ENCODE peak calls at places on chromosomes 16 and 17, in nine cellular contexts. P is transverse colon, V is A549, S is colonic mucosa, T is GM13977, N is cardiac fibroblast, D is adrenal gland, O is stomach, L is MCF 10A. M is an unnamed sample.

GRCh38 chr17:1004769-1005295 is 7.9 kb downstream of the TIMM22 start:
- DNase-seq in D (no peak), O (peak), N (no peak), L (no peak), V (no peak), T (no peak), P (no peak), S (peak), M (no peak)

GRCh38 chr17:55768946-55769624 is 18.2 kb downstream of the PCTP start:
- DNase-seq in P (no peak), S (no peak), L (no peak), D (no peak), O (no peak), V (no peak), N (no peak), T (no peak), M (no peak)

GRCh38 chr17:43534909-43535308 is 11.2 kb downstream of the ETV4 start:
- DNase-seq in O (no peak), V (no peak), D (no peak), P (no peak), N (no peak), L (no peak), T (no peak), S (no peak), M (no peak)

GRCh38 chr17:32142857-32143524 is 689 bp downstream of the RHOT1 start:
- DNase-seq in S (peak), P (peak), L (peak), N (peak), T (peak), O (peak), V (peak), D (peak), M (peak)

GRCh38 chr16:85767569-85767968 is 16.7 kb upstream of the C16orf74 start:
- DNase-seq in V (peak), T (no peak), P (no peak), O (no peak), S (no peak), D (no peak), L (peak), N (peak), M (no peak)

GRCh38 chr16:81730090-81731051 is 48.7 kb upstream of the PLCG2 start:
- DNase-seq in S (peak), T (peak), O (peak), P (peak), V (peak), L (peak), D (peak), N (peak), M (peak)

GRCh38 chr16:27824006-27824405 is 239.5 kb downstream of the GSG1L start:
- DNase-seq in V (no peak), L (no peak), D (no peak), O (no peak), T (no peak), P (no peak), S (no peak), N (no peak), M (peak)

GRCh38 chr17:72370819-72371218 is 250.0 kb downstream of the SOX9 start:
- DNase-seq in N (peak), O (no peak), S (no peak), P (no peak), V (peak), D (no peak), L (peak), T (no peak), M (no peak)

GRCh38 chr17:27578718-27579085 is 52.3 kb upstream of the LGALS9 start:
- DNase-seq in P (no peak), S (no peak), O (no peak), D (no peak), L (peak), T (peak), N (peak), V (no peak), M (no peak)

GRCh38 chr16:81587626-81588160 is 143.1 kb downstream of the CMIP start:
- DNase-seq in T (no peak), S (no peak), O (no peak), V (no peak), N (no peak), D (no peak), P (no peak), L (no peak), M (no peak)

GRCh38 chr16:50265260-50265659 is 1.1 kb upstream of the ADCY7 start:
- DNase-seq in N (no peak), T (no peak), P (peak), D (no peak), S (peak), L (peak), O (peak), V (peak), M (peak)

GRCh38 chr17:12990041-12990808 is 27.6 kb downstream of the ELAC2 start:
- DNase-seq in V (no peak), O (peak), N (peak), L (no peak), S (no peak), T (no peak), D (no peak), P (no peak), M (no peak)

GRCh38 chr16:21986692-21987246 is 14.1 kb downstream of the PDZD9 start:
- DNase-seq in P (no peak), N (no peak), V (no peak), O (no peak), L (no peak), D (no peak), T (no peak), S (no peak), M (no peak)

GRCh38 chr16:88407807-88408206 is 25.0 kb downstream of the ZNF469 start:
- DNase-seq in T (no peak), O (no peak), V (no peak), D (no peak), S (no peak), N (no peak), P (no peak), L (no peak), M (no peak)

GRCh38 chr17:77476920-77477805 is 336.4 kb downstream of the SEC14L1 start:
- DNase-seq in P (peak), S (peak), T (no peak), O (peak), D (peak), L (peak), N (peak), V (no peak), M (peak)

GRCh38 chr17:61366715-61367413 is 32.8 kb upstream of the TBX2 start:
- DNase-seq in P (no peak), D (no peak), O (peak), S (no peak), N (no peak), L (no peak), T (no peak), V (no peak), M (no peak)

GRCh38 chr16:89420204-89420603 is 70.2 kb downstream of the ANKRD11 start:
- DNase-seq in O (no peak), D (no peak), N (no peak), S (no peak), V (no peak), P (no peak), L (no peak), T (peak), M (no peak)

GRCh38 chr16:17296412-17296811 is 174.3 kb downstream of the XYLT1 start:
- DNase-seq in P (no peak), S (no peak), O (no peak), N (no peak), T (no peak), L (no peak), D (peak), V (no peak), M (no peak)

GRCh38 chr16:22671301-22672076 is 142.5 kb upstream of the HS3ST2 start:
- DNase-seq in N (peak), V (no peak), D (no peak), S (no peak), T (no peak), O (no peak), P (no peak), L (peak), M (peak)

GRCh38 chr16:14472357-14472756 is 157.7 kb downstream of the PARN start:
- DNase-seq in S (no peak), V (no peak), O (no peak), L (no peak), D (no peak), P (no peak), T (no peak), N (no peak), M (no peak)

GRCh38 chr16:68636818-68637217 is 8.3 kb upstream of the CDH3 start:
- DNase-seq in S (no peak), D (no peak), T (no peak), P (no peak), V (no peak), L (no peak), N (peak), O (no peak), M (no peak)

GRCh38 chr16:91484-91883 is 13.5 kb downstream of the MPG start:
- DNase-seq in V (no peak), L (no peak), O (peak), T (no peak), N (no peak), S (no peak), P (no peak), D (no peak), M (no peak)

GRCh38 chr16:21267298-21267697 is 10.8 kb downstream of the CRYM start:
- DNase-seq in S (peak), D (no peak), O (no peak), V (no peak), L (no peak), T (no peak), P (no peak), N (no peak), M (no peak)

GRCh38 chr16:12695454-12695853 is 108.2 kb downstream of the CPPED1 start:
- DNase-seq in N (no peak), O (no peak), V (peak), S (no peak), D (no peak), L (no peak), T (no peak), P (no peak), M (no peak)

GRCh38 chr17:61770752-61771533 is 92.4 kb downstream of the BRIP1 start:
- DNase-seq in O (no peak), T (no peak), N (peak), L (no peak), P (no peak), V (no peak), D (no peak), S (no peak), M (no peak)

GRCh38 chr16:22089910-22090309 is 2.4 kb upstream of the VWA3A start:
- DNase-seq in N (no peak), P (no peak), V (no peak), T (no peak), D (no peak), L (no peak), O (no peak), S (no peak), M (no peak)

DNA sequence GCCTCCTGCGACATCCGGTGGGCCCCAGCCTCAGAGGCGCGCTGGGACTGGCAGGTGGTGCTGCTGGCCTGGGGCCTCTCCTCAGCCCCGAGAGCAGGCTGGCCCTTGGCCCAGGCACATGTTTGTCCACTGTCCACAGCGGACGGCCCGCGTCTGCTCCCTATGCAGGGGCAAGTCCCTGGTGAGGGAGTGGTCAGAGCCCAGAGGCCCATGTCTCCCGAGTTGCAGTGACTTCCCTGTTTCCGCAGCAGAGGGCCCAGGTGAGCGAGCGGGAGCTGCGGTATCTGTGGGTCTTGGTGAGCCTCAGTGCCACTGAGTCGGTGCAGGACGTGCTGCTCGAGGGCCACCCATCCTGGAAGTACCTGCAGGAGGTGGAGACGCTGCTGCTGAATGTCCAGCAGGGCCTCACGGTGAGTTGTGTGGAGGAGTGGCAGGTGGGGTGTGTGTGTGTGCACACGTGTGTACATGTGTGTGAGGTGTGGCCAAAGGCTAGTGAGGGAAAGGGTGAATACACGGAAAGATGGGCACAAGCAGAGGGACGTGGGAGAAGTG is 10.4 kb downstream of the IL34 start:
- DNase-seq in O (peak), S (no peak), D (no peak), T (no peak), V (no peak), P (no peak), L (no peak), N (no peak), M (no peak)
- TF ChIP-seq CTCF in O (no peak), S (no peak), D (no peak), T (no peak), V (no peak), P (no peak), L (no peak), N (no peak), M (no peak)

GRCh38 chr17:39530513-39530912 is 69.2 kb downstream of the CDK12 start:
- DNase-seq in L (no peak), D (no peak), N (no peak), O (no peak), S (no peak), V (no peak), T (no peak), P (no peak), M (no peak)

GRCh38 chr17:39529455-39529854 is 68.2 kb downstream of the CDK12 start:
- DNase-seq in V (no peak), S (no peak), O (no peak), T (no peak), P (no peak), N (no peak), L (no peak), D (no peak), M (no peak)

GRCh38 chr17:39525801-39526506 is 64.7 kb downstream of the CDK12 start:
- DNase-seq in V (no peak), P (no peak), T (no peak), D (no peak), S (no peak), N (no peak), L (no peak), O (no peak), M (no peak)

GRCh38 chr17:39531252-39531651 is 70.0 kb downstream of the CDK12 start:
- DNase-seq in L (no peak), D (no peak), N (no peak), P (no peak), T (no peak), S (no peak), V (no peak), O (no peak), M (no peak)

GRCh38 chr17:39527220-39527813 is 66.0 kb downstream of the CDK12 start:
- DNase-seq in D (no peak), S (no peak), N (peak), V (peak), T (no peak), L (peak), P (no peak), O (no peak), M (no peak)
- TF ChIP-seq CTCF in D (peak), S (no peak), N (peak), V (peak), T (peak), L (peak), P (peak), O (peak), M (no peak)

GRCh38 chr17:19322861-19323260 is 39.7 kb downstream of the B9D1 start:
- DNase-seq in S (no peak), L (no peak), T (no peak), V (no peak), O (no peak), P (no peak), D (no peak), N (no peak), M (no peak)

GRCh38 chr17:19320876-19321275 is 41.6 kb downstream of the B9D1 start:
- DNase-seq in S (no peak), V (no peak), P (no peak), O (no peak), L (no peak), T (no peak), D (no peak), N (no peak), M (no peak)

GRCh38 chr17:19319771-19320505 is 42.6 kb downstream of the B9D1 start:
- DNase-seq in V (no peak), L (no peak), O (no peak), N (no peak), P (no peak), S (no peak), T (no peak), D (no peak), M (no peak)

GRCh38 chr17:19322129-19322505 is 40.4 kb downstream of the B9D1 start:
- DNase-seq in D (no peak), S (no peak), L (no peak), N (no peak), P (no peak), O (no peak), V (no peak), T (no peak), M (no peak)

DNA sequence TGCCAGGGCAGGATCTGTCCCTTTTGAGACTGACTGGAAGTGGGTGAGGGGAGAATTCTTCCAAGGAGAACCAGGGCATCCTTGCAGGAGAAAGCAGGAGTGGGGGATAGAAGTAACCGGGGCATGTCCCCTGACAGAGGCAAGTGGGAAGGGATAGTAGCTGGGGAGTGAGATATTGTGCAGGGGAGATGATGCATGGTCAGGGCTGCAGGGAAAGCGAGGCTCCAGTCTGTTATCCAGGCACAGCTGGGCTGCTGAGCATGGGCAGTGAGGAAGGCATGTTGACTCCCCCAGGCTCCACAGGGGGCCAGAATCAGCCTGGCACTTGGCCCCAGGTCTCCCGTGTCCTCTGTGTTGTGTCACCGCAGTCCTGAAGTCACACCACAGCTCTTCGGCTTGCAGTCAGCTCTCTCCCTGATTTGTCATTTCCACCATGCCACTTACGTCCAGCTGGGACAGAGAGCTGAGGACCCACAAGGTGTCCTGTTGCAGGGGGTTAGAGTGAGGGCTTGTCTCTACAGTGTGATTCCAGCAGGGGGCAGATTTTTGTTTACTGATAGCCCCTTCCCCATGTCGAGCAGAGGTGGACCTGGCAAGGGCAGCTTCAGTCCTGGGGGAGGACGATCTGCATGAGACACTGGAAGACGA is 40.9 kb downstream of the B9D1 start:
- DNase-seq in V (no peak), L (no peak), D (no peak), N (no peak), O (no peak), P (no peak), T (no peak), S (no peak), M (no peak)
- TF ChIP-seq CTCF in V (no peak), L (no peak), D (no peak), N (peak), O (no peak), P (no peak), T (no peak), S (no peak), M (no peak)

DNA sequence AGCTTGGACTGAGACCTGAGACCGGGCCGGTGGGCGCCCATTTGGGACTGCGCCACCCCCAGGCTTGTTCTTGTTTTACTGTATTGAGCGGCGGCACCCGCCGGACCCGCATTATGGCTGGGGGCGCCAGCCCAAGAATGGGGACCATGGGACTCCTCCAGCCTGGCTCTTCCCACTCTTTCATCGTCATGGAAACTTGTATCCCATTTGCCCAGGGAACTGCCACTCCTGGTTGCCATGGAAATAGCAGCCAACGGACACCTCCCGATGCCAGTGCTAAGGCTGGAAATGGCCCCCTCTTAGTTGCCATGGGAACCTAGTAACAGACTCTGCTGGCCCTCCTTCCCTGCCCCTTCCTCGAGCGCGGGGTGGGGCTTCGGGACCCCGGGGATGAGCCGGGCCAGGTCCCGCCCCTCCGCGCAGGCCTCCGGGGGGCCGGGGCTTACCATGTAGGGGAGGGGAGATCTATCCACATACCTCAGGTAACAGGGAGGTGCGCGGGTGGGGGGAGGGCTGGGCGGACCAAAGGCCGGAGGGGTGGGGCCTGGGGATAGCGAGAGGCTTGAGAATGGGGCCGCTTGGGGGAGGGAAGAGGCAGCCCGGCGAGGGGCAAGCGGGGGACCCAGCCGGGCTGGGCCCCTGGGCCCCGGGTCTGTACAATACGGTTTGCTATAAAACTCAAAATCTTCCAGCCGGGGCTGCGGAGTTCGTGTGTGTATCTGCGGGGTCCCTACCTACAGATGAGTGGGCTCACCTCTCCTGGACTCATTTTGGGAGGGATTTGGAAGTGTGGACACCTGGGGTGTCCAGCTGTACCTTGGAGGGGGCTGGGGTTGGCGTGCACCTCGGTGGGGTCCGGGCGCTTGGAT is 547 bp upstream of the ORAI3 start:
- DNase-seq in N (peak), V (peak), S (peak), L (peak), P (peak), O (peak), D (peak), T (peak), M (peak)
- TF ChIP-seq CTCF in N (no peak), V (no peak), S (no peak), L (no peak), P (no peak), O (no peak), D (no peak), T (no peak), M (no peak)

GRCh38 chr17:34082404-34082803 is 172.7 kb upstream of the CCL2 start:
- DNase-seq in T (no peak), L (no peak), P (no peak), N (no peak), S (no peak), O (no peak), V (no peak), D (no peak), M (no peak)

GRCh38 chr17:34076743-34077631 is 178.1 kb upstream of the CCL2 start:
- DNase-seq in S (no peak), T (no peak), D (no peak), P (no peak), O (no peak), V (no peak), L (no peak), N (no peak), M (no peak)

DNA sequence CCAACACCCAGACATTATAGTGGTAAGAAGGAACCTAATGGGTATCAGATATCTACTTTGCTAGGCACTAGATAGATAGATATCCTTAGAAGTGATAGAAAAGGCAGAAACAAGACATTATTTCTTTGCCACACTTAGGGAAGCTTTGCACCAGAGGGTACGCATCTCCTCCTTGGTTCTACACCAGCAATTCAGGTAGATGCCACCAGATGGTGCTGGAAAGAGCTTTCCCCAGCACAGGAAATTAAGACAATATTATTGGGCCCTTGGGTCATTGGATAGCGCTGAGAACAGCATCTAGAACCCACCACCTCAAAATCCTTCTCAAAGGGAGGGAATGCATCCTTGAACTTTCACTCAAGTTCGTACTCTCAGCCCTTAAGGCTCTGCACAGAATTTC is 173.8 kb upstream of the CCL2 start:
- DNase-seq in S (no peak), V (peak), T (peak), P (no peak), N (peak), O (no peak), D (no peak), L (no peak), M (no peak)
- TF ChIP-seq CTCF in S (no peak), V (peak), T (peak), P (peak), N (peak), O (no peak), D (no peak), L (no peak), M (no peak)